ENCODE peak calls at places on chromosome 19, in four cellular contexts. One of them, this sample, is unnamed.

GRCh38 chr19:10535613-10536012 is 8.1 kb upstream of the ATG4D start:
- DNase-seq in body of pancreas: no peak
- DNase-seq in tibial nerve: no peak
- DNase-seq in upper lobe of left lung: no peak
- DNase-seq in this sample: no peak

GRCh38 chr19:2341987-2342386 is 13.5 kb downstream of the SPPL2B start:
- DNase-seq in body of pancreas: no peak
- DNase-seq in tibial nerve: no peak
- DNase-seq in upper lobe of left lung: peak; percentile 64
- DNase-seq in this sample: no peak

GRCh38 chr19:29290853-29291252 is 77.9 kb upstream of the UQCRFS1 start:
- DNase-seq in body of pancreas: no peak
- DNase-seq in tibial nerve: no peak
- DNase-seq in upper lobe of left lung: no peak
- DNase-seq in this sample: no peak

GRCh38 chr19:48664476-48664875 is 8.3 kb downstream of the NTN5 start:
- DNase-seq in body of pancreas: no peak
- DNase-seq in tibial nerve: no peak
- DNase-seq in upper lobe of left lung: peak; percentile 66
- DNase-seq in this sample: no peak

GRCh38 chr19:5959260-5960004 is 18.5 kb downstream of the RANBP3 start:
- DNase-seq in body of pancreas: no peak
- DNase-seq in tibial nerve: no peak
- DNase-seq in upper lobe of left lung: no peak
- DNase-seq in this sample: no peak

GRCh38 chr19:6099633-6100032 is 10.7 kb downstream of the RFX2 start:
- DNase-seq in body of pancreas: no peak
- DNase-seq in tibial nerve: no peak
- DNase-seq in upper lobe of left lung: no peak
- DNase-seq in this sample: no peak

GRCh38 chr19:18428837-18429674 is 8.9 kb downstream of the ISYNA1 start:
- DNase-seq in body of pancreas: peak; percentile 67
- DNase-seq in tibial nerve: no peak
- DNase-seq in upper lobe of left lung: peak; percentile 96
- DNase-seq in this sample: peak; percentile 72

GRCh38 chr19:11013771-11014170 is 52.9 kb downstream of the SMARCA4 start:
- DNase-seq in body of pancreas: no peak
- DNase-seq in tibial nerve: no peak
- DNase-seq in upper lobe of left lung: no peak
- DNase-seq in this sample: no peak

GRCh38 chr19:17706750-17707181 is 12.5 kb upstream of the MAP1S start:
- DNase-seq in body of pancreas: no peak
- DNase-seq in tibial nerve: no peak
- DNase-seq in upper lobe of left lung: no peak
- DNase-seq in this sample: no peak

GRCh38 chr19:33205531-33206260 is 11.6 kb downstream of the LRP3 start:
- DNase-seq in body of pancreas: no peak
- DNase-seq in tibial nerve: no peak
- DNase-seq in upper lobe of left lung: peak; percentile 85
- DNase-seq in this sample: no peak

GRCh38 chr19:40057166-40057565 is 1.1 kb upstream of the ZNF780B start:
- DNase-seq in body of pancreas: no peak
- DNase-seq in tibial nerve: no peak
- DNase-seq in upper lobe of left lung: no peak
- DNase-seq in this sample: no peak

GRCh38 chr19:40055832-40056504 is at the start of gene ZNF780B:
- DNase-seq in body of pancreas: peak; percentile 83
- DNase-seq in tibial nerve: peak; percentile 16
- DNase-seq in upper lobe of left lung: peak; percentile 85
- DNase-seq in this sample: peak; percentile 23

GRCh38 chr19:40055049-40055448 is 982 bp downstream of the ZNF780B start:
- DNase-seq in body of pancreas: no peak
- DNase-seq in tibial nerve: no peak
- DNase-seq in upper lobe of left lung: peak; percentile 8
- DNase-seq in this sample: no peak

GRCh38 chr19:40054632-40055031 is 1.4 kb downstream of the ZNF780B start:
- DNase-seq in body of pancreas: no peak
- DNase-seq in tibial nerve: no peak
- DNase-seq in upper lobe of left lung: no peak
- DNase-seq in this sample: no peak

DNA sequence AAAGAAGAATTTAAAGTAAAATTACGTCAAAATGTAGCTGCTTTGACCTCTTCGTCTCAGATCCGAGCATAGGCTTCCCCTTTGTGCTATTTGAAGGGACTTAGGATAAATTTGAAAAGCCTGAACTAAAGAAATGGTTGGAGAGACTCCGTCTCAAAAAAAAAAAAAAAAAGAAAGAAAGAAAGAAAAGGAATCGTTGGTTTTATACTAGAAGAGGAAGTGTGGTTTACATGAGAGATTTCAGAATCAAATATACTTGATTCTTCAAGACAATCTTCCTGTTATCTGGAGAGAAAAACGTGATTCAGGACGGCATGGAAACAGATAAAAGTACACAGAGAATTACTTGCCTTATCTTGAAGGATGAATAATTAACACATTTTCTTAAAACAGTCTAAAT is 474 bp upstream of the ZNF780B start:
- DNase-seq in body of pancreas: no peak
- DNase-seq in tibial nerve: no peak
- DNase-seq in upper lobe of left lung: no peak
- DNase-seq in this sample: no peak
- H3K4me1 ChIP-seq in body of pancreas: peaks cover 10% of the 10 kb centered on the region
- H3K4me1 ChIP-seq in tibial nerve: no peaks in the 10 kb centered on the region
- H3K4me1 ChIP-seq in upper lobe of left lung: peaks cover 17% of the 10 kb centered on the region
- H3K4me1 ChIP-seq in this sample: no peaks in the 10 kb centered on the region

GRCh38 chr19:35754365-35755139 is 2.3 kb downstream of the HSPB6 start:
- DNase-seq in body of pancreas: no peak
- DNase-seq in tibial nerve: no peak
- DNase-seq in upper lobe of left lung: no peak
- DNase-seq in this sample: peak; percentile 52
- TF ChIP-seq POLR2A in body of pancreas: no peak
- TF ChIP-seq POLR2A in tibial nerve: no peak
- TF ChIP-seq POLR2A in upper lobe of left lung: no peak
- TF ChIP-seq POLR2A in this sample: no peak

GRCh38 chr19:1155352-1156304 is 18.4 kb downstream of the SBNO2 start:
- DNase-seq in body of pancreas: no peak
- DNase-seq in tibial nerve: no peak
- DNase-seq in upper lobe of left lung: peak; percentile 79
- DNase-seq in this sample: peak; percentile 45

GRCh38 chr19:1158885-1159448 is 15.1 kb downstream of the SBNO2 start:
- DNase-seq in body of pancreas: no peak
- DNase-seq in tibial nerve: no peak
- DNase-seq in upper lobe of left lung: peak; percentile 80
- DNase-seq in this sample: no peak

GRCh38 chr19:1156305-1156801 is 17.7 kb downstream of the SBNO2 start:
- DNase-seq in body of pancreas: no peak
- DNase-seq in tibial nerve: no peak
- DNase-seq in upper lobe of left lung: peak; percentile 77
- DNase-seq in this sample: peak; percentile 51

GRCh38 chr19:1157931-1158884 is 15.9 kb downstream of the SBNO2 start:
- DNase-seq in body of pancreas: no peak
- DNase-seq in tibial nerve: no peak
- DNase-seq in upper lobe of left lung: peak; percentile 84
- DNase-seq in this sample: no peak

GRCh38 chr19:1156830-1157615 is 17.0 kb downstream of the SBNO2 start:
- DNase-seq in body of pancreas: no peak
- DNase-seq in tibial nerve: no peak
- DNase-seq in upper lobe of left lung: peak; percentile 75
- DNase-seq in this sample: no peak
- H3K27ac ChIP-seq in body of pancreas: no peak overlapping the region
- H3K27ac ChIP-seq in tibial nerve: peak overlapping the region; percentile 90
- H3K27ac ChIP-seq in upper lobe of left lung: peak overlapping the region; percentile 97
- H3K27ac ChIP-seq in this sample: no peak overlapping the region

GRCh38 chr19:41303941-41304340 is 6.0 kb upstream of the CCDC97 start:
- DNase-seq in body of pancreas: no peak
- DNase-seq in tibial nerve: no peak
- DNase-seq in upper lobe of left lung: no peak
- DNase-seq in this sample: no peak
- H3K4me1 ChIP-seq in body of pancreas: peaks cover 11% of the 10 kb centered on the region
- H3K4me1 ChIP-seq in tibial nerve: peaks cover 20% of the 10 kb centered on the region
- H3K4me1 ChIP-seq in upper lobe of left lung: peaks cover 38% of the 10 kb centered on the region
- H3K4me1 ChIP-seq in this sample: peaks cover 16% of the 10 kb centered on the region

DNA sequence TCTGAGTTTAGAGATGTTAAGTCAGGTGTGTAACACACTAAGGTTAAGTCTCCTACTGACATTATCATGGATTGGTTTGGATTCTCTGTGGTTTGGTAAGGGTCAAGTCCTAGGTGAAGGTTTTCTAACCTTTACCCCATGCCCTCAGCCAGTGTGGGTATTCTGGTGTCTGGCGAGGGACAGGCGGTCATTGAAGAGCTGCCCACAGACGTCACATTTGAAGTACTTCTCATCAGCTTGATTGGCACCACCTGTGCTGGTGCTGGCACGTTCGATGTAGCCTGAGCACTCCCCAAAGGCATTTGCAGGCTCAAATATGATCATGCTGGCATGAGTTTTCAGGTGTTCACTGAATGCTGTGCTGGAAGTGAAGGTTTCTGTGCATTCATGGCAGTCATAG is 27.0 kb downstream of the PEG3 start:
- DNase-seq in body of pancreas: no peak
- DNase-seq in tibial nerve: no peak
- DNase-seq in upper lobe of left lung: no peak
- DNase-seq in this sample: no peak
- TF ChIP-seq POLR2A in body of pancreas: no peak
- TF ChIP-seq POLR2A in tibial nerve: no peak
- TF ChIP-seq POLR2A in upper lobe of left lung: no peak
- TF ChIP-seq POLR2A in this sample: no peak